ENCODE peak calls at places on chromosomes 2 and 18, in seven cellular contexts. W is WERI-Rb-1, A is heart left ventricle, R is right atrium auricular region, H is endothelial cell, J is NB4, X is fibroblast of villous mesenchyme. L is an unnamed sample.

GRCh38 chr2:181680055-181680936 is at the start of gene NEUROD1:
- DNase-seq in H (no peak), R (no peak), X (no peak), A (no peak), W (peak), J (no peak), L (peak)

GRCh38 chr2:188367164-188367563 is 75.5 kb downstream of the GULP1 start:
- DNase-seq in X (no peak), H (no peak), J (no peak), A (no peak), R (no peak), W (no peak), L (no peak)

GRCh38 chr2:145110668-145111067 is 590.7 kb upstream of the ZEB2 start:
- DNase-seq in H (no peak), X (no peak), J (no peak), R (no peak), W (no peak), A (no peak), L (no peak)

GRCh38 chr2:239822146-239822945 is 202.8 kb downstream of the NDUFA10 start:
- DNase-seq in A (no peak), H (no peak), W (no peak), X (no peak), J (peak), R (peak), L (no peak)

GRCh38 chr2:111668274-111668616 is 215.7 kb downstream of the ANAPC1 start:
- DNase-seq in J (no peak), X (no peak), A (no peak), R (no peak), H (no peak), W (no peak), L (no peak)

GRCh38 chr2:233142355-233142897 is 82.3 kb downstream of the INPP5D start:
- DNase-seq in R (no peak), H (no peak), W (no peak), X (no peak), J (peak), A (no peak), L (no peak)

GRCh38 chr2:179588486-179589145 is 272.8 kb downstream of the ZNF385B start:
- DNase-seq in J (no peak), A (no peak), R (no peak), X (no peak), W (no peak), H (no peak), L (no peak)

GRCh38 chr18:11885278-11885991 is 22.7 kb downstream of the MPPE1 start:
- DNase-seq in A (no peak), J (no peak), W (no peak), X (no peak), R (no peak), H (no peak), L (no peak)

GRCh38 chr2:69556008-69556407 is 87.5 kb downstream of the AAK1 start:
- DNase-seq in H (no peak), W (no peak), R (no peak), J (no peak), A (no peak), X (no peak), L (no peak)

GRCh38 chr2:203361922-203362321 is 33.7 kb downstream of the ABI2 start:
- DNase-seq in A (no peak), W (no peak), J (no peak), H (no peak), R (no peak), X (no peak), L (no peak)

GRCh38 chr2:48343571-48344440 is 186.1 kb upstream of the STON1 start:
- DNase-seq in H (no peak), X (peak), W (no peak), A (no peak), R (no peak), J (no peak), L (no peak)

GRCh38 chr2:174778479-174778962 is 14.2 kb upstream of the CHRNA1 start:
- DNase-seq in X (peak), W (no peak), R (peak), J (peak), A (peak), H (no peak), L (no peak)

GRCh38 chr2:160242863-160243552 is 42.9 kb upstream of the ITGB6 start:
- DNase-seq in A (no peak), J (no peak), R (no peak), X (no peak), W (peak), H (no peak), L (no peak)

GRCh38 chr18:69622192-69622591 is 221.5 kb downstream of the DOK6 start:
- DNase-seq in W (no peak), J (no peak), R (no peak), A (no peak), H (no peak), X (peak), L (no peak)

GRCh38 chr18:55415258-55415871 is 172.6 kb downstream of the TCF4 start:
- DNase-seq in J (peak), H (peak), W (peak), A (peak), X (peak), R (peak), L (peak)

GRCh38 chr18:31232779-31233424 is 70.2 kb upstream of the DSC1 start:
- DNase-seq in H (no peak), A (no peak), R (no peak), X (no peak), J (no peak), W (no peak), L (no peak)

GRCh38 chr2:74361327-74361726 is 18.1 kb upstream of the SLC4A5 start:
- DNase-seq in H (no peak), X (no peak), A (no peak), J (no peak), W (no peak), R (no peak), L (no peak)

GRCh38 chr18:74152906-74153305 is 4.6 kb downstream of the TIMM21 start:
- DNase-seq in W (no peak), R (no peak), X (no peak), A (no peak), H (no peak), J (peak), L (no peak)
- TF ChIP-seq CTCF in W (peak), R (no peak), X (no peak), A (no peak), H (peak), J (peak), L (no peak)

DNA sequence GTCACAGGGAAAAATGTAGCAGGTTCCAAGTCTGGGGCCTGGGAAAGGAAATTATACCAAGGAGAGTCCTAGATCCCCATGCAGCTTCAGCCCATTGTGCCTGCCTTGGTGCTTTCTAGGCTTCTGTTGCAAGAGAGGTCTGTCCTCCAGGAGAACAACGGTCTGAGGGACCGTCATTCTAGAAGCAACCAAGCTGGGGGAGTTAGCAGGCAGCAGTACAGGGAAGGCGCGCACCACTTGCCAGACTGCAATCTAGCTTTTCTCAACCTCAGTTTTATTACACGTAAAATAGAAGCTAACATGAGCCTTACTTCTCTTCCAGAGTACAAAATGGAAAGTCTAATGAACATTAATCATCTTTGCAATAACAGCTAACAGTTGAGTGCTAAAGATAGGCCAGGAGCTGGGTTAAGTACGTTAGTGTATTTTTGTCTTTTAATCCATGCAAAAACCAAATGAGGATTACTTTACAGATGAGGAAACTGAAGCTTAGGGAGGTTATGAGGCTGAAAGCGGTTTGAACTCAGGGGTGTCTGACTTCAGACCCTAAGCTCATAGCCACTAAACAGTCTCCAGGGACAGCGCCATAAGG is 1.9 kb downstream of the TCF23 start:
- DNase-seq in W (no peak), X (no peak), A (no peak), J (no peak), R (no peak), H (no peak), L (no peak)
- TF ChIP-seq CTCF in W (no peak), X (no peak), A (no peak), J (no peak), R (no peak), H (no peak), L (no peak)

GRCh38 chr2:190126758-190127157 is 64.2 kb upstream of the MSTN start:
- DNase-seq in A (no peak), R (no peak), X (peak), H (no peak), W (no peak), J (no peak), L (no peak)
- TF ChIP-seq CTCF in A (no peak), R (no peak), X (no peak), H (no peak), W (no peak), J (no peak), L (no peak)

DNA sequence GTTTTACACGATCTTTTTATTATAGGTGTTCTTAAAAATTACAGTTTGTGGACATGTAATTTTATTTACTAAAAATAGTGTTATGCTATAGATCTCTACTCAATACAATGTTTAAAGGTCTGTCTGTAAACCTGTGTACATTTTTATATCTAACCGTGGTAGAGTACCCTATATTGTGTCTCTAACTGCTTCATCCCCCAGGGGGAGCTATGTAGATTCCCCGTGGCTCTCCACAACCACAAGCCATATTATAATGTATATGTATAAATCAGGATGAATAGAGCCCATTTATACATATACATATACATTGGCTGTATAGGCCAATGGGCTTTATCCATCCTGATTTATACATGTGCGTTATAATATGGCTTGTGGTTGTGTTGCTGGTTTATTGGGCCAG is 59.4 kb downstream of the ADAM23 start:
- DNase-seq in H (no peak), X (no peak), A (no peak), R (no peak), W (no peak), J (no peak), L (no peak)
- TF ChIP-seq CTCF in H (no peak), X (no peak), A (no peak), R (no peak), W (no peak), J (no peak), L (no peak)

DNA sequence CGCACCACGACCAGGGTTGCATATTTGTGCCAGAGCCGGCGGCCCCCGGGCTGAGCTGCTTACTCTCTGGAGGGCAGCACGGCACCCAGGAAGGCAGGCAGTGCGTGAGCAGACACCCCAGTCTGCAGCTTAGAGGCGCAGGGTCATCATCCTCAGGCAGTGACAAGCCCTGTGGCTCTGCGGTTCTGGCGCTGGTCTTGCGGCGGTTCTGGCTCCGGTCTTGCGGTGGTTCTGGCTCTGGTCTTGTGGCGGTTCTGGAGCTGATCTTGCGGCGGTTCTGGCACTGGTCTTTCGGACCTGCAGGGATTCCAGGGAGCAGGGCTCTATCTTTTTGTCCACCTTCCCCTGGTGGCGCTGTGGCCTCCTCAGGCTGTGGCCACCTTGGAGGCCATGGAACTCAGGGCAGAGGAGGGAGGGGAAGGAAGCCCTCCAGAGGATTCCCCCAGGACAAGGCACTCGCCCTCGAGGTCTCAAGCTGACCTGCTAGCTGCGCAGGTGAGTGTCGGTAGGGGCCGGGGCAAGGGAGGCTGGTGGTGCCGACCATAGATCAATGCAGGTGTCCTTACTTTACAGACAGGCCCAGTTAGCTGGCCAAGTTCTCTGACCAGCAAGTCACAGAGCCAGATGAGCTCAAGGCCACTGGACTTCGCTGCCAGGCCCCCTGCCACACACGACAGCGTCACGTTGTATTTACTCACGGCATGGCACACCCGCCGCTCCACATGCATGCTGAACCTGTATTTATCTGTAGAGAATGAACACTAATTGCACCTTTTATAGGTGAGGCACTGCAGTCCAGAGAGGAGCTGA is 14.9 kb downstream of the ESPNL start:
- DNase-seq in R (no peak), H (no peak), X (no peak), W (no peak), A (peak), J (no peak), L (no peak)
- TF ChIP-seq CTCF in R (no peak), H (no peak), X (no peak), W (no peak), A (no peak), J (no peak), L (no peak)

DNA sequence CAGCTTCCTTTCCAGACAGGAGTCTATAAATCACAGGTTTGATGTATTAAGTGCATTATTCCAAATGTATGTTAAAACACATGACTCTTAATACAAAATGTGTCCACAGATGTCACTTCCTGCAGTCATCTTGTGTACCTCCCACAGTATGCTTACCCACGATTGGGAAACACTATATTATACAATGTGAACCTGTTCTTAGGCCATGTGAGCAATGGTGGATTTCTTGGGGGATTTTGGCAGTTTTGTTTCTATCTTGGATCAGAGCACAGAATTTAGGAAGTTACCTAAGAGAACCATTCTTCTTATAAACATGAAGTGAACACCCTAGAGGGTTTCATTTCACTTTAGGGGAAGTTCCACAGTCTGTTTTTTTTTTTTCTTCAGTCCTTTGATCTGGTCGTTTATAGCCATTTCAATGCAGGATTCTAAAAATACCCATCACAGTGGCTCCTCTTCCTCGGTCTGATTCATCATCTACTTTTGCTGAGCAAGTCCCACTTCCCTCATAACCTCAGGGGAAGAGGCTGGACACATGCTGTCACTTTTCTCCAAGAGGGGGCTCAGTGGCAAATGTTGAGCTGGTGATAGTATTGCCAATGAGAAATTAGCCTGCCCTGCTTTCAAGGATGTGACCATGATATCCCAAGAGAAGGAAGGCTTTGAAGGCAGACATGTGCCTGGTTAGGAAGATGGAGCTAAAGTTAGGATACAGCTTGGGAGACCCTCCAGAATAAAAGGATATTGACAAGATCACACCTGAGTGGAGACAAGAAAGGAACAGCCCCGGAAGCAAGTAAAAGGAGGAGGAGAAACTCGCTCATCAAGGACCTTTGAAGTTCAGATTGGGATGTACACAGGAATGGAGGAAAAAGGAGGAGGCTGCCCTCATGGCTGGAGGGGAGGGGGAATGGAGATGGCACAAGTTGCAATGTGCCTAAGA is 22.6 kb downstream of the PLEK start:
- DNase-seq in H (no peak), X (no peak), A (no peak), R (no peak), J (peak), W (no peak), L (no peak)
- TF ChIP-seq CTCF in H (no peak), X (no peak), A (no peak), R (no peak), J (no peak), W (no peak), L (no peak)

GRCh38 chr2:207792244-207792785 is 22.6 kb upstream of the FZD5 start:
- DNase-seq in R (no peak), H (no peak), A (no peak), J (peak), W (no peak), X (peak), L (no peak)

GRCh38 chr2:207786956-207787516 is 17.3 kb upstream of the FZD5 start:
- DNase-seq in H (no peak), X (no peak), W (no peak), J (peak), R (no peak), A (no peak), L (no peak)

GRCh38 chr2:207787800-207788199 is 18.1 kb upstream of the FZD5 start:
- DNase-seq in W (no peak), J (no peak), H (no peak), A (no peak), X (no peak), R (no peak), L (no peak)

GRCh38 chr2:207790898-207791297 is 21.2 kb upstream of the FZD5 start:
- DNase-seq in J (no peak), R (no peak), A (no peak), W (no peak), X (no peak), H (no peak), L (no peak)

DNA sequence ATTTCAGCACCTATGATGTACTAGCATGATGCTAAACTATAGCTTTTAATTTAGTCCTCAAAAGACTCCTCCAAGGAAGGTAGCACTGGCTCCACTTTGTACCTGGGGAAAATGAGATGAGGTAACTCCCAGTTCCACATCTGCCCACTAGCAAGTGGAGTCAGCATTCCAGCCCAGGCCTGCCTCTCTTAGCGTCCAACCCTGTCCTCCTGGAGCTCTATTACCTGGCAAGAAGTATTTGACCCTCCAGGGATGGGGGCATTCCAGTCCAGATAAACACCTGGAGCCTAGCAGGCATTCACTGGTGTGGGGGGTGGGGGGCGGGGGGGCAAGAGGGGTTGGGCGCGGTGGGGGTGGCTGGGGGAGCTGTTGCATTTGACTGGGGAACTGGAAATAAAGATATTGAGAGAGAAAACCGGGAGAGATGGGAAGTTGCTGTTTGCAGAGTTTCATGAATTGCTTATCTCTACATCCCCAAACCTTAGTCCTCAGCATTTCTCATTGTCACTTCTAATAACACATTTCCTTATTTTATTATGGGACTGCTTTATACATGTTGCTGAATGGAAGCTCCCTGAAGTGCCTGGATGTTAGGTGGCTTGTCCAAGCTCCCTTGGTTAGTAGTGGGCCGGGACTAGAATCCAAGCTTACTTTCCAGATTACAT is 22.0 kb upstream of the FZD5 start:
- DNase-seq in A (no peak), X (no peak), H (no peak), J (no peak), R (no peak), W (no peak), L (no peak)
- TF ChIP-seq CTCF in A (no peak), X (no peak), H (no peak), J (no peak), R (no peak), W (no peak), L (no peak)

GRCh38 chr2:152759290-152760072 is 41.1 kb downstream of the ARL6IP6 start:
- DNase-seq in J (no peak), R (no peak), H (no peak), W (no peak), A (no peak), X (no peak), L (no peak)

DNA sequence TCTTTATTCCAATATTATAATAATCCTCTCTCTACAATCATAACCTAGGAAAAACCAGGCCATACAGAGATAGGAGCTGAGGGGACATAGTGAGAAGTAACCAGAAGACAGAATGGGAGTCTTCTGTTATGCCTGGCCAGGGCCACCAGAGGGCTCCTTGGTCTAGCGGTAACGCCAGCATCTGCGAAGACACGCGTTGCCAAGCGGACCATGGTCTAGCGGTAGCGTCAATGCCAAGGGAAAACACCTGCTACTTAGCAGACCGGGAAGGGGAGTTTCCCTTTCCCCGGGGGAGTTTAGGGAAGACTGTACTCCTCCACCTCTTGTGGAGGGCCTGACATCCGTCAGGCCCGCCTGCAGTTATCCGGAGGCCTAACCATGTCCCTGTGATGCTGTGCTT is 36.6 kb downstream of the ARL6IP6 start:
- DNase-seq in A (no peak), R (no peak), H (peak), X (peak), W (no peak), J (peak), L (peak)
- TF ChIP-seq CTCF in A (peak), R (peak), H (peak), X (peak), W (peak), J (peak), L (peak)